ENCODE peak calls at places on chromosomes 2 and 18, in five cellular contexts. X is transverse colon; G is psoas muscle; I is CD4-positive, CD25-positive, alpha-beta regulatory T cell; T is HepG2. J is an unnamed sample.

GRCh38 chr2:133109772-133110171 is 439.8 kb upstream of the LYPD1 start:
- DNase-seq in X (no peak), G (no peak), I (no peak), T (no peak), J (no peak)

GRCh38 chr2:144405313-144405710 is 114.6 kb downstream of the ZEB2 start:
- DNase-seq in X (no peak), G (no peak), I (no peak), T (no peak), J (no peak)

GRCh38 chr2:54366487-54367280 is 89.4 kb upstream of the SPTBN1 start:
- DNase-seq in X (no peak), G (no peak), I (no peak), T (no peak), J (no peak)

GRCh38 chr2:210577263-210578071 is 21.1 kb downstream of the CPS1 start:
- DNase-seq in X (no peak), G (no peak), I (peak; percentile 22), T (peak; percentile 56), J (no peak)

GRCh38 chr2:211671977-211672376 is 866.6 kb downstream of the ERBB4 start:
- DNase-seq in X (no peak), G (no peak), I (no peak), T (no peak), J (no peak)

GRCh38 chr18:63831080-63831788 is 56.0 kb downstream of the SERPINB7 start:
- DNase-seq in X (no peak), G (no peak), I (no peak), T (no peak), J (no peak)

GRCh38 chr2:207162319-207162718 is 3.4 kb downstream of the KLF7 start:
- DNase-seq in X (no peak), G (no peak), I (no peak), T (no peak), J (no peak)

GRCh38 chr2:135792401-135793152 is 44.4 kb downstream of the LCT start:
- DNase-seq in X (no peak), G (no peak), I (no peak), T (no peak), J (no peak)

GRCh38 chr2:113894156-113894743 is 4.4 kb downstream of the ACTR3 start:
- DNase-seq in X (no peak), G (no peak), I (no peak), T (peak; percentile 81), J (peak; percentile 26)

GRCh38 chr2:113891265-113891959 is 1.5 kb downstream of the ACTR3 start:
- DNase-seq in X (no peak), G (no peak), I (no peak), T (no peak), J (no peak)

GRCh38 chr2:113890253-113891235 is 655 bp downstream of the ACTR3 start:
- DNase-seq in X (peak; percentile 77), G (peak; percentile 39), I (peak; percentile 84), T (peak; percentile 73), J (peak; percentile 63)

GRCh38 chr2:113889471-113890252 is at the start of gene ACTR3:
- DNase-seq in X (peak; percentile 99), G (peak; percentile 98), I (peak; percentile 97), T (peak; percentile 98), J (peak; percentile 94)

GRCh38 chr2:113892004-113892740 is 2.3 kb downstream of the ACTR3 start:
- DNase-seq in X (no peak), G (no peak), I (no peak), T (no peak), J (peak; percentile 23)
- H3K4me1 ChIP-seq in X (peaks cover 80% of the 10 kb centered on the region), G (peaks cover 62% of the 10 kb centered on the region), I (peaks cover 86% of the 10 kb centered on the region), T (peaks cover 75% of the 10 kb centered on the region), J (peaks cover 53% of the 10 kb centered on the region)

GRCh38 chr18:23542471-23542870 is 39.2 kb downstream of the RMC1 start:
- DNase-seq in X (no peak), G (no peak), I (no peak), T (no peak), J (no peak)
- H3K36me3 ChIP-seq in X (no peaks in the 10 kb centered on the region), G (peaks cover 99% of the 10 kb centered on the region), I (peaks cover 92% of the 10 kb centered on the region), T (peaks cover 30% of the 10 kb centered on the region), J (peaks cover 61% of the 10 kb centered on the region)

GRCh38 chr2:187553908-187554703 is at the start of gene TFPI:
- DNase-seq in X (no peak), G (no peak), I (no peak), T (peak; percentile 64), J (no peak)

GRCh38 chr2:187552959-187553681 is 1.1 kb downstream of the TFPI start:
- DNase-seq in X (no peak), G (no peak), I (no peak), T (peak; percentile 48), J (no peak)

GRCh38 chr2:187550797-187551306 is 3.4 kb downstream of the TFPI start:
- DNase-seq in X (no peak), G (no peak), I (no peak), T (no peak), J (no peak)

GRCh38 chr2:187554704-187555082 is 458 bp upstream of the TFPI start:
- DNase-seq in X (no peak), G (no peak), I (no peak), T (no peak), J (no peak)

DNA sequence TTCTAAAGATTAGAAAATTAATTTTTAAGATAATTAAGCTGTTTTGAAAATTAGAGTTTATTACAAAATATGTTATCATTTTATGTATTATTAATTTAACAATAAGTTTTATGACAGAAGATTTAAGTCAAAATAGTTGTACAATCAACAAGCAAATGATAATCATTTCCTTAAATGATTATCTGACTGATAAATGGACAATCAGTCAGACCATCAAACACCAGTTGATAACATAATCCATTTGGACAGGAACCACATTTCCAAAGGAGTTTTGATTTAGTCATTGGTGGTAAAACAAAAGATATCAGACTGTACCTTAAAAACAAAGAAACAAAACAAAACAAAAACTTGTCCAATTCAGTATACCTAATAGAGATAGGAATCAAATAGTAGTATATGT is 1.9 kb downstream of the TFPI start:
- DNase-seq in X (no peak), G (no peak), I (no peak), T (no peak), J (no peak)
- H3K4me3 ChIP-seq in X (no peak overlapping the region), G (peak overlapping the region; percentile 72), I (no peak overlapping the region), T (peak overlapping the region; percentile 71), J (no peak overlapping the region)

GRCh38 chr2:120611961-120612360 is 123.7 kb upstream of the GLI2 start:
- DNase-seq in X (no peak), G (no peak), I (no peak), T (no peak), J (no peak)
- H3K4me1 ChIP-seq in X (peaks cover 9% of the 10 kb centered on the region), G (peaks cover 6% of the 10 kb centered on the region), I (no peaks in the 10 kb centered on the region), T (no peaks in the 10 kb centered on the region), J (no peaks in the 10 kb centered on the region)

GRCh38 chr2:60508307-60508706 is 45.1 kb downstream of the BCL11A start:
- DNase-seq in X (no peak), G (no peak), I (no peak), T (no peak), J (no peak)

GRCh38 chr2:60507211-60507810 is 46.1 kb downstream of the BCL11A start:
- DNase-seq in X (no peak), G (no peak), I (no peak), T (no peak), J (no peak)

GRCh38 chr2:60503923-60504514 is 49.4 kb downstream of the BCL11A start:
- DNase-seq in X (no peak), G (no peak), I (no peak), T (no peak), J (no peak)

GRCh38 chr2:60505861-60506260 is 47.6 kb downstream of the BCL11A start:
- DNase-seq in X (no peak), G (no peak), I (no peak), T (no peak), J (no peak)

GRCh38 chr2:60505240-60505639 is 48.2 kb downstream of the BCL11A start:
- DNase-seq in X (no peak), G (no peak), I (no peak), T (no peak), J (no peak)
- H3K36me3 ChIP-seq in X (no peaks in the 10 kb centered on the region), G (no peaks in the 10 kb centered on the region), I (no peaks in the 10 kb centered on the region), T (no peaks in the 10 kb centered on the region), J (peaks cover 2% of the 10 kb centered on the region)

DNA sequence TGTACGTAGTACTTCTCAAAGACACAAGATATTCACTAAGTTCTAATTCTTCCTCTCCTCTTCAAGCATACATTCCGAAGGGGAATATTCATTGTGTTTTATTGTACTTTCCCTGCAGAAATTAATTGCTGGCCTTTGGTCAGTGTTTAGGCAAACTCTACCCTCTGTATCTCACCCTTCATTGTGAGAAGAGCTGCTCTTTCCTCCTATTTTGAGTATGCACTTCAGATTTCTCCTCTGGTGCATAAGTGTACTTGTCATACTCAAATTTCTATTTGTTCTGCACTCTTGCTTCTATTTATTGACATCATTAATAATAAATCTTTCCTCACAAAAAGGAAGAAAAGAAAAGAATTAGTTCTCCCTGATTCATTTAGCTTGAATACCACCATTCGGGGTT is 485.4 kb upstream of the SLC8A1 start:
- DNase-seq in X (no peak), G (no peak), I (no peak), T (no peak), J (no peak)
- H3K4me3 ChIP-seq in X (no peak overlapping the region), G (no peak overlapping the region), I (no peak overlapping the region), T (no peak overlapping the region), J (no peak overlapping the region)

GRCh38 chr18:48831113-48831759 is 119.5 kb downstream of the SMAD7 start:
- DNase-seq in X (no peak), G (no peak), I (no peak), T (no peak), J (no peak)
- H3K4me1 ChIP-seq in X (peaks cover 54% of the 10 kb centered on the region), G (peaks cover 30% of the 10 kb centered on the region), I (peaks cover 42% of the 10 kb centered on the region), T (no peaks in the 10 kb centered on the region), J (no peaks in the 10 kb centered on the region)

DNA sequence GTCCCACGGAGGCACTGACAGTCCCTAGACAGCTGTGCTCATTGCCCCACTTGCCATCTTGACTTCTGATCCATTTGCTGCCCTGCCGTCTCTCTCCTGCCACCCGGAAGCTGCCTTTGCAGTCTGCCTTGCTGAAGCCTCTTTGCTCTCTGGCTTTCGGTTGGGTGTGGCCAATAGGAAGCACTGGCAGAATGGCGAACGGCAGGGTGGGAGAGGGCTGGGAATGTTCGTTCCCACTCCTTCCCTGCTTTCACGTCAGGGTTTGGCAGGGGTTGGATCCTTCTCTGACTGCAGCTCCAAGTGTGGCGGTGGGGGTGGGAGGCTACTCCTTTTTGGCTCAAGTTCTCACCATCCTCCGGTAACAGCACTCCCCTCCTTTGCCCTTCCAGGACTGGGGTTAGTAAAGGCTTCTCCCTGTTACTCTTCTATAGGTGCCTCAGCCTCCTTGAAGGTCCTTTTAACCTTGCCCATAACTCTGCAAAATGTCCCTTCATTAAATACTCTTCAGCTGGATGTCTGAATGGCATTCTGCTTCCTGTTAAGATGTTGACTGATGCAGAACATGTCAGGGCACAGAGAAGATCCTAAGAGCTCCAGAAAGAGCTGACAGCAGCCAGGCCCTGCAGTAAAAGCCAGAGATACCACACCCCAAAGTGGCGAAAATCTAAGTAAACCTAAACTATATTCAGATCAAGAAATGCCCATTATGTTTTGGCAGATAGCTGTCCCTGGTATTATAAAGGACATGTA is 299.6 kb downstream of the CDCA7 start:
- DNase-seq in X (no peak), G (no peak), I (no peak), T (no peak), J (no peak)
- H3K36me3 ChIP-seq in X (no peaks in the 10 kb centered on the region), G (no peaks in the 10 kb centered on the region), I (no peaks in the 10 kb centered on the region), T (no peaks in the 10 kb centered on the region), J (no peaks in the 10 kb centered on the region)

DNA sequence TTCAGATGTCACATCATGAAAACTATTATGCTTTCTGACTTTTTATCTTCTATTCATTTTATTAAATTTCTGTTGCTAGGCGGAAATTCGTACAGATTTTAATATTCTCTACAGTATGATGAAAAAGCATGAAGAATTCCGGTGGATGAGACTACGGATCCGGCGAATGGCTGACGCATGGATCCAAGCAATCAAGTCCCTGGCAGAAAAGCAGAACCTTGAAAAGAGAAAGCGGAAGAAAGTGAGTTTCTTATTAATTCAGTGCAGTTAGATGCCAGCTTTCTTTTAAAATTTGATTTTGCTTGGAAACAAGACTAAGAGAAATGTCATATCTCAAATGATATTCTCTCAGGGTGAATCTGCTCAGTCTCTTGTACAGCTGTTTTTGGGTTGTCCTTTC is 84.3 kb downstream of the MGAT5 start:
- DNase-seq in X (no peak), G (peak; percentile 17), I (no peak), T (no peak), J (no peak)
- H3K4me3 ChIP-seq in X (no peak overlapping the region), G (no peak overlapping the region), I (no peak overlapping the region), T (no peak overlapping the region), J (no peak overlapping the region)